ENCODE peak calls at places on chromosome 10, in five cellular contexts. O is psoas muscle, B is posterior cingulate gyrus, A is endodermal cell, X is adrenal gland. M is an unnamed sample.

GRCh38 chr10:49761789-49762565 is at the start of gene OGDHL:
- DNase-seq in A (peak; percentile 93), B (peak; percentile 74), X (peak; percentile 73), O (no peak), M (no peak)

GRCh38 chr10:106566871-106567270 is 597.6 kb downstream of the SORCS1 start:
- DNase-seq in O (no peak), B (no peak), A (no peak), X (peak; percentile 20), M (no peak)

GRCh38 chr10:22245567-22245966 is 27.8 kb upstream of the EBLN1 start:
- DNase-seq in X (no peak), A (peak; percentile 61), O (no peak), B (no peak), M (no peak)

GRCh38 chr10:35336084-35336831 is at the start of gene CCNY:
- DNase-seq in B (peak; percentile 66), X (peak; percentile 87), O (peak; percentile 88), A (peak; percentile 92), M (peak; percentile 32)

GRCh38 chr10:105023223-105023622 is 382.1 kb downstream of the SORCS3 start:
- DNase-seq in O (no peak), B (no peak), X (no peak), A (no peak), M (peak; percentile 65)

GRCh38 chr10:45625879-45626278 is 46.7 kb downstream of the ZFAND4 start:
- DNase-seq in O (no peak), X (no peak), B (no peak), A (no peak), M (no peak)

GRCh38 chr10:101069441-101069840 is 7.7 kb downstream of the KAZALD1 start:
- DNase-seq in B (no peak), O (no peak), A (no peak), X (no peak), M (no peak)

GRCh38 chr10:131902211-131902610 is 1.4 kb downstream of the PPP2R2D start:
- DNase-seq in O (no peak), X (no peak), A (peak; percentile 46), B (no peak), M (no peak)

GRCh38 chr10:7872041-7872442 is 53.7 kb downstream of the TAF3 start:
- DNase-seq in B (no peak), A (no peak), X (no peak), O (no peak), M (no peak)

GRCh38 chr10:77905086-77905735 is 21.3 kb downstream of the DLG5 start:
- DNase-seq in O (no peak), X (no peak), B (no peak), A (no peak), M (no peak)

GRCh38 chr10:85858776-85859515 is 507.6 kb downstream of the GRID1 start:
- DNase-seq in A (no peak), O (no peak), B (no peak), X (no peak), M (no peak)

GRCh38 chr10:97332586-97333350 is 1.8 kb downstream of the FRAT2 start:
- DNase-seq in B (no peak), O (peak; percentile 60), A (peak; percentile 76), X (peak; percentile 65), M (peak; percentile 9)

GRCh38 chr10:73937333-73938020 is 26.5 kb downstream of the PLAU start:
- DNase-seq in A (no peak), O (peak; percentile 70), X (no peak), B (no peak), M (no peak)

M was measured in NCI-H446.